ENCODE peak calls at places on chromosomes 1 and 21, in ten cellular contexts. B is GDM1; Z is CD8-positive, alpha-beta memory T cell; F is hepatic stellate cell; T is upper lobe of right lung; Q is RPMI8226; P is CD8-positive, alpha-beta T cell; X is hypothalamus; J is mesendoderm; A is Caco-2. G is an unnamed sample.

GRCh38 chr1:1782399-1783221 is 4.3 kb upstream of the NADK start:
- DNase-seq in B (no peak), A (no peak), F (peak), P (peak), T (peak), J (peak), Z (peak), Q (peak), X (no peak), G (no peak)

GRCh38 chr1:156691665-156692408 is 13.5 kb downstream of the CRABP2 start:
- DNase-seq in F (no peak), B (no peak), X (no peak), A (no peak), J (peak), T (peak), Z (no peak), Q (no peak), P (no peak), G (no peak)

GRCh38 chr1:221839794-221840395 is 98.0 kb upstream of the DUSP10 start:
- DNase-seq in B (no peak), Z (peak), P (peak), Q (no peak), X (no peak), T (no peak), F (no peak), J (peak), A (peak), G (peak)

GRCh38 chr1:247865416-247865815 is 8.4 kb downstream of the TRIM58 start:
- DNase-seq in A (no peak), F (peak), Q (no peak), P (no peak), J (no peak), X (no peak), T (no peak), B (no peak), Z (no peak), G (no peak)

GRCh38 chr1:2345297-2346075 is 45.9 kb downstream of the MORN1 start:
- DNase-seq in Q (peak), B (no peak), X (no peak), J (no peak), T (peak), A (no peak), P (no peak), F (no peak), Z (no peak), G (no peak)

GRCh38 chr1:184893695-184894094 is 80.6 kb downstream of the NIBAN1 start:
- DNase-seq in P (no peak), J (no peak), F (no peak), Q (no peak), A (no peak), B (no peak), Z (no peak), T (no peak), X (no peak), G (no peak)

GRCh38 chr1:109890115-109890953 is 20.3 kb upstream of the CSF1 start:
- DNase-seq in T (no peak), Z (no peak), F (no peak), B (no peak), J (no peak), X (no peak), Q (no peak), A (no peak), P (no peak), G (no peak)

GRCh38 chr1:93616996-93617669 is 64.5 kb downstream of the BCAR3 start:
- DNase-seq in Q (peak), P (no peak), A (no peak), B (no peak), X (peak), J (peak), T (no peak), Z (no peak), F (no peak), G (no peak)

GRCh38 chr21:33760641-33761103 is 118.4 kb downstream of the ITSN1 start:
- DNase-seq in Z (no peak), X (no peak), T (no peak), P (no peak), F (peak), B (no peak), J (no peak), Q (no peak), A (no peak), G (no peak)

GRCh38 chr1:8460784-8461183 is 142.9 kb downstream of the SLC45A1 start:
- DNase-seq in F (no peak), T (no peak), B (no peak), X (no peak), A (no peak), P (no peak), J (peak), Z (no peak), Q (no peak), G (no peak)

GRCh38 chr1:206736878-206737728 is 33.5 kb upstream of the IL19 start:
- DNase-seq in P (peak), Z (peak), F (no peak), X (no peak), T (no peak), J (no peak), Q (no peak), A (no peak), B (no peak), G (no peak)

GRCh38 chr1:22494943-22495579 is 43.4 kb downstream of the ZBTB40 start:
- DNase-seq in P (no peak), T (no peak), Q (peak), X (no peak), A (no peak), Z (no peak), F (no peak), J (no peak), B (no peak), G (no peak)

GRCh38 chr1:207868769-207869721 is 41.9 kb downstream of the CD34 start:
- DNase-seq in P (peak), Z (peak), B (peak), J (peak), Q (peak), X (peak), A (peak), F (peak), T (peak), G (peak)

GRCh38 chr1:24870551-24871195 is 59.4 kb downstream of the RUNX3 start:
- DNase-seq in A (no peak), T (no peak), X (no peak), F (no peak), P (peak), B (peak), Z (no peak), J (no peak), Q (peak), G (no peak)

GRCh38 chr1:111736548-111737215 is 2.5 kb downstream of the INKA2 start:
- DNase-seq in T (no peak), F (no peak), X (peak), Q (no peak), A (no peak), P (peak), B (no peak), Z (no peak), J (no peak), G (no peak)

GRCh38 chr1:170634293-170634692 is 29.6 kb upstream of the PRRX1 start:
- DNase-seq in A (no peak), X (no peak), Q (no peak), P (no peak), F (peak), J (no peak), T (no peak), Z (no peak), B (no peak), G (no peak)

GRCh38 chr1:77900687-77901293 is 12.4 kb downstream of the NEXN start:
- DNase-seq in J (peak), Z (no peak), P (no peak), A (peak), F (peak), B (peak), T (no peak), X (no peak), Q (peak), G (peak)

GRCh38 chr1:54336121-54336520 is 70.1 kb downstream of the SSBP3 start:
- DNase-seq in T (no peak), A (no peak), X (no peak), B (no peak), Q (no peak), Z (no peak), P (no peak), F (no peak), J (no peak), G (no peak)

GRCh38 chr1:25695991-25696330 is 79.4 kb downstream of the MAN1C1 start:
- DNase-seq in X (no peak), J (peak), B (no peak), F (peak), Z (no peak), T (no peak), A (no peak), Q (no peak), P (no peak), G (no peak)

GRCh38 chr1:206705187-206705586 is 20.5 kb downstream of the MAPKAPK2 start:
- DNase-seq in J (no peak), T (peak), X (no peak), Z (no peak), B (no peak), A (no peak), Q (no peak), F (peak), P (no peak), G (no peak)

GRCh38 chr1:54653036-54653435 is 11.4 kb downstream of the MROH7 start:
- DNase-seq in Z (no peak), J (no peak), F (peak), P (no peak), Q (no peak), T (no peak), X (no peak), A (no peak), B (no peak), G (no peak)

GRCh38 chr1:117077267-117077666 is 17.1 kb downstream of the TTF2 start:
- DNase-seq in F (peak), P (peak), Z (no peak), Q (no peak), A (no peak), B (no peak), J (no peak), T (no peak), X (no peak), G (no peak)

GRCh38 chr1:9340172-9340854 is 47.6 kb downstream of the SPSB1 start:
- DNase-seq in B (no peak), A (no peak), F (no peak), X (no peak), Q (no peak), T (no peak), P (no peak), Z (no peak), J (no peak), G (no peak)

GRCh38 chr1:51565009-51565408 is 45.9 kb upstream of the EPS15 start:
- DNase-seq in Z (no peak), A (no peak), X (no peak), Q (no peak), B (no peak), T (no peak), J (no peak), P (no peak), F (no peak), G (no peak)

GRCh38 chr1:154434346-154435075 is 29.4 kb downstream of the IL6R start:
- DNase-seq in Z (no peak), B (no peak), F (peak), A (no peak), X (peak), T (peak), Q (no peak), J (no peak), P (no peak), G (no peak)

GRCh38 chr1:150791587-150791986 is 16.5 kb downstream of the CTSK start:
- DNase-seq in Q (no peak), P (no peak), B (no peak), A (no peak), Z (no peak), F (no peak), X (no peak), J (no peak), T (no peak), G (no peak)

GRCh38 chr21:32249551-32250280 is 29.1 kb downstream of the MIS18A start:
- DNase-seq in F (no peak), J (no peak), B (no peak), Q (no peak), T (no peak), Z (no peak), X (no peak), P (no peak), A (no peak), G (no peak)

GRCh38 chr1:227429447-227430359 is 111.4 kb upstream of the CDC42BPA start:
- DNase-seq in P (no peak), A (no peak), X (no peak), F (peak), Z (no peak), T (no peak), B (no peak), Q (no peak), J (no peak), G (no peak)

GRCh38 chr1:30190481-30191153 is 532.8 kb downstream of the MATN1 start:
- DNase-seq in J (no peak), T (no peak), B (no peak), A (no peak), Q (no peak), X (no peak), P (no peak), Z (no peak), F (no peak), G (no peak)

GRCh38 chr21:41280115-41280919 is 36.3 kb upstream of the FAM3B start:
- DNase-seq in J (no peak), B (no peak), F (no peak), Z (no peak), X (no peak), Q (no peak), P (no peak), A (no peak), T (no peak), G (no peak)

GRCh38 chr1:16430598-16430997 is 6.6 kb downstream of the SPATA21 start:
- DNase-seq in X (no peak), Z (no peak), B (no peak), Q (no peak), P (no peak), A (peak), F (no peak), J (peak), T (no peak), G (peak)

GRCh38 chr21:23811802-23812201 is 1795.5 kb downstream of the MRPL39 start:
- DNase-seq in T (no peak), Q (peak), J (no peak), X (no peak), B (peak), F (no peak), A (no peak), P (no peak), Z (no peak), G (no peak)

GRCh38 chr1:51575406-51576084 is 41.3 kb upstream of the OSBPL9 start:
- DNase-seq in F (peak), P (no peak), J (no peak), A (no peak), B (peak), X (no peak), Z (no peak), T (no peak), Q (no peak), G (no peak)

GRCh38 chr1:171935664-171936063 is 94.4 kb downstream of the DNM3 start:
- DNase-seq in A (no peak), X (no peak), P (no peak), Z (no peak), J (no peak), B (no peak), F (no peak), T (no peak), Q (no peak), G (no peak)

GRCh38 chr1:42962641-42963377 is 4.1 kb upstream of the SLC2A1 start:
- DNase-seq in P (no peak), T (no peak), Z (no peak), J (peak), A (peak), Q (peak), B (no peak), F (no peak), X (no peak), G (no peak)